ENCODE peak calls at places on chromosome 11, in seven cellular contexts. L, H, G, A, V, Q and Y are unnamed samples.
A peak's percentile ranks its signal among the peaks of the same experiment; 100 is the strongest.

GRCh38 chr11:36376315-36376887 is 80.3 kb downstream of the PRR5L start:
- DNase-seq in L (peak; percentile 58), H (peak; percentile 43), G (peak; percentile 56), A (no peak), V (peak; percentile 42), Q (peak; percentile 18), Y (no peak)

GRCh38 chr11:3873712-3874349 is 18.4 kb downstream of the STIM1 start:
- DNase-seq in L (no peak), H (no peak), G (no peak), A (no peak), V (no peak), Q (no peak), Y (no peak)

GRCh38 chr11:132620423-132620822 is 911.9 kb downstream of the OPCML start:
- DNase-seq in L (no peak), H (no peak), G (no peak), A (no peak), V (no peak), Q (no peak), Y (no peak)

GRCh38 chr11:9758676-9759518 is 95.0 kb downstream of the SWAP70 start:
- DNase-seq in L (peak; percentile 64), H (peak; percentile 88), G (peak; percentile 86), A (peak; percentile 79), V (no peak), Q (peak; percentile 64), Y (peak; percentile 87)

GRCh38 chr11:108206171-108206570 is 16.3 kb downstream of the NPAT start:
- DNase-seq in L (no peak), H (no peak), G (no peak), A (no peak), V (no peak), Q (no peak), Y (no peak)

GRCh38 chr11:86136542-86136941 is 67.7 kb upstream of the PICALM start:
- DNase-seq in L (no peak), H (no peak), G (no peak), A (no peak), V (no peak), Q (no peak), Y (no peak)

GRCh38 chr11:73379189-73379880 is 3.1 kb downstream of the RELT start:
- DNase-seq in L (no peak), H (no peak), G (no peak), A (no peak), V (no peak), Q (no peak), Y (no peak)

GRCh38 chr11:111733009-111733408 is 33.2 kb downstream of the PPP2R1B start:
- DNase-seq in L (no peak), H (peak; percentile 87), G (no peak), A (no peak), V (no peak), Q (peak; percentile 91), Y (no peak)

GRCh38 chr11:12184696-12185095 is 74.3 kb downstream of the MICAL2 start:
- DNase-seq in L (no peak), H (peak; percentile 58), G (no peak), A (no peak), V (no peak), Q (peak; percentile 54), Y (peak; percentile 23)

GRCh38 chr11:12205330-12205729 is 94.9 kb downstream of the MICAL2 start:
- DNase-seq in L (no peak), H (peak; percentile 41), G (no peak), A (no peak), V (no peak), Q (peak; percentile 87), Y (no peak)

GRCh38 chr11:72069787-72070251 is 10.5 kb downstream of the NUMA1 start:
- DNase-seq in L (peak; percentile 42), H (peak; percentile 88), G (peak; percentile 71), A (no peak), V (no peak), Q (peak; percentile 84), Y (peak; percentile 87)

GRCh38 chr11:34650528-34650927 is 29.6 kb downstream of the EHF start:
- DNase-seq in L (no peak), H (no peak), G (no peak), A (no peak), V (no peak), Q (peak; percentile 22), Y (no peak)

GRCh38 chr11:119983816-119984215 is 154.1 kb downstream of the TRIM29 start:
- DNase-seq in L (no peak), H (no peak), G (no peak), A (no peak), V (no peak), Q (no peak), Y (no peak)

GRCh38 chr11:12840871-12841516 is 166.8 kb downstream of the TEAD1 start:
- DNase-seq in L (no peak), H (peak; percentile 75), G (no peak), A (no peak), V (no peak), Q (peak; percentile 52), Y (peak; percentile 64)

GRCh38 chr11:28910926-28911325 is 802.7 kb downstream of the METTL15 start:
- DNase-seq in L (no peak), H (no peak), G (no peak), A (no peak), V (no peak), Q (peak; percentile 44), Y (no peak)

GRCh38 chr11:116576523-116576922 is 196.3 kb downstream of the BUD13 start:
- DNase-seq in L (no peak), H (no peak), G (peak; percentile 77), A (no peak), V (no peak), Q (no peak), Y (peak; percentile 21)

GRCh38 chr11:1844221-1845094 is 5.7 kb downstream of the TNNI2 start:
- DNase-seq in L (no peak), H (peak; percentile 44), G (no peak), A (no peak), V (no peak), Q (no peak), Y (peak; percentile 83)

GRCh38 chr11:16843307-16843706 is 104.9 kb downstream of the C11orf58 start:
- DNase-seq in L (no peak), H (no peak), G (no peak), A (no peak), V (no peak), Q (no peak), Y (no peak)

GRCh38 chr11:64369440-64370135 is 10.6 kb downstream of the RPS6KA4 start:
- DNase-seq in L (no peak), H (no peak), G (no peak), A (peak; percentile 52), V (no peak), Q (no peak), Y (no peak)

GRCh38 chr11:10032991-10033390 is 261.0 kb downstream of the SBF2 start:
- DNase-seq in L (no peak), H (no peak), G (no peak), A (no peak), V (no peak), Q (peak; percentile 29), Y (no peak)

GRCh38 chr11:30683176-30683575 is 97.0 kb upstream of the MPPED2 start:
- DNase-seq in L (no peak), H (no peak), G (no peak), A (no peak), V (no peak), Q (peak; percentile 22), Y (no peak)

GRCh38 chr11:97414801-97415200 is 1025.0 kb downstream of the JRKL start:
- DNase-seq in L (no peak), H (peak; percentile 45), G (no peak), A (no peak), V (no peak), Q (no peak), Y (no peak)

GRCh38 chr11:12598330-12599256 is 75.6 kb upstream of the TEAD1 start:
- DNase-seq in L (no peak), H (peak; percentile 55), G (no peak), A (no peak), V (no peak), Q (peak; percentile 59), Y (no peak)

GRCh38 chr11:117633976-117634755 is 162.8 kb downstream of the DSCAML1 start:
- DNase-seq in L (no peak), H (no peak), G (no peak), A (no peak), V (no peak), Q (no peak), Y (no peak)
- H3K4ac ChIP-seq in L (no peak overlapping the region), H (no peak overlapping the region), G (no peak overlapping the region), A (no peak overlapping the region), V (no peak overlapping the region), Q (no peak overlapping the region), Y (no peak overlapping the region)

DNA sequence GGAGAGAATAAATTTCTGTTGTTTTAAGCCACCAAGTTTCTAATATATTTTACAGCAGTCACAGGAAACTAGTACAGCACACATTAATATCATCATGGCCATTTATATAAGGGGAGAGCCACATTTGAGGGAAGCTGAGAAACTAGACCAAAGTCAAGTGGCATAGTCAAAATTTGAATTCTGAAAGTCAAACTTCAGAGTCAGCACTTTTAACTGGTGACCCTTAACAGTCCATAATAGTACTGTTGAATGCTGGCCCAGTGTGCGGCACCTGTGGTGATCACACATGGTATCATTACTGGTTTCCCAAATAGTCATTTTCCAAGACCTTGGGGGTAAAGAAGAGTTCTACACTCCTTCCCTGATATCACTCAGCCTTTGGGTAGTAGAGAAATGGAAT is 44.3 kb upstream of the PAX6 start:
- DNase-seq in L (no peak), H (no peak), G (no peak), A (no peak), V (no peak), Q (no peak), Y (no peak)
- H2AK5ac ChIP-seq in L (no peak overlapping the region), H (no peak overlapping the region), G (no peak overlapping the region), A (no peak overlapping the region), V (no peak overlapping the region), Q (no peak overlapping the region), Y (no peak overlapping the region)

GRCh38 chr11:79083346-79083745 is 357.5 kb downstream of the TENM4 start:
- DNase-seq in L (no peak), H (no peak), G (no peak), A (no peak), V (no peak), Q (peak; percentile 26), Y (no peak)

GRCh38 chr11:79084382-79084781 is 356.4 kb downstream of the TENM4 start:
- DNase-seq in L (no peak), H (no peak), G (no peak), A (no peak), V (no peak), Q (no peak), Y (no peak)

GRCh38 chr11:79081441-79082124 is 359.2 kb downstream of the TENM4 start:
- DNase-seq in L (no peak), H (peak; percentile 34), G (no peak), A (no peak), V (no peak), Q (peak; percentile 76), Y (no peak)

GRCh38 chr11:79082280-79082679 is 358.6 kb downstream of the TENM4 start:
- DNase-seq in L (no peak), H (no peak), G (no peak), A (no peak), V (no peak), Q (no peak), Y (no peak)

GRCh38 chr11:79082920-79083319 is 357.9 kb downstream of the TENM4 start:
- DNase-seq in L (no peak), H (no peak), G (no peak), A (no peak), V (peak; percentile 69), Q (no peak), Y (no peak)
- H3K4ac ChIP-seq in L (no peak overlapping the region), H (no peak overlapping the region), G (no peak overlapping the region), A (no peak overlapping the region), V (no peak overlapping the region), Q (peak overlapping the region; percentile 15), Y (peak overlapping the region; percentile 30)

DNA sequence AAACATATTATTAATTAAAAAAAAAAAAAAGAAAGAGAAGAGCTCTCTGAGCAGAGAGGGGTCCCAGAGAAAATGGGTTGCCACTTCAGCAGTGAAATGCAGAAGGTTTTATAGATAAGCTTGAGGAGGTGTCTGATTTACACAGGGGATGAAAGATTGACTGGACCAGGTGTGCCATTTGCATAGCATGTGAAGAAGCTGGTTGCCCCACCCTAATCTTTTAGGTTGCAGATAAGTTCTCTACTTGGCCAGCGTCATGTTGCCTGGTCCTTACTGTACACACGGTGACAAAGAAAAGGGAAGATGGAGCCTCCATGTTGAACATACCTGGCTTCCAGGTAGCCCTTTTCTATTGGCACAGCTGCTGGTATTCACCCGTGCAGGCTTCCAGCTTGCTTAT is 41.4 kb downstream of the MS4A2 start:
- DNase-seq in L (no peak), H (no peak), G (no peak), A (no peak), V (no peak), Q (no peak), Y (no peak)
- H2AK5ac ChIP-seq in L (no peak overlapping the region), H (no peak overlapping the region), G (no peak overlapping the region), A (no peak overlapping the region), V (no peak overlapping the region), Q (no peak overlapping the region), Y (no peak overlapping the region)